ENCODE peak calls at places on chromosomes 2 and 18, in seven cellular contexts. One of them, this sample, is unnamed.

GRCh38 chr2:164903214-164903613 is 52.1 kb downstream of the SLC38A11 start:
- DNase-seq in MG63: peak
- DNase-seq in fibroblast of pulmonary artery: peak
- DNase-seq in lower lobe of right lung: no peak
- DNase-seq in GM12878: no peak
- DNase-seq in OCI-LY7: no peak
- DNase-seq in esophagus squamous epithelium: no peak
- DNase-seq in this sample: peak

GRCh38 chr2:172701250-172701649 is 34.4 kb upstream of the RAPGEF4 start:
- DNase-seq in MG63: peak
- DNase-seq in fibroblast of pulmonary artery: peak
- DNase-seq in lower lobe of right lung: no peak
- DNase-seq in GM12878: no peak
- DNase-seq in OCI-LY7: no peak
- DNase-seq in esophagus squamous epithelium: no peak
- DNase-seq in this sample: peak

GRCh38 chr2:46984642-46985476 is 69.3 kb upstream of the MCFD2 start:
- DNase-seq in MG63: peak
- DNase-seq in fibroblast of pulmonary artery: peak
- DNase-seq in lower lobe of right lung: peak
- DNase-seq in GM12878: peak
- DNase-seq in OCI-LY7: peak
- DNase-seq in esophagus squamous epithelium: no peak
- DNase-seq in this sample: peak

GRCh38 chr18:31738460-31739407 is 21.9 kb downstream of the SLC25A52 start:
- DNase-seq in MG63: no peak
- DNase-seq in fibroblast of pulmonary artery: no peak
- DNase-seq in lower lobe of right lung: no peak
- DNase-seq in GM12878: no peak
- DNase-seq in OCI-LY7: no peak
- DNase-seq in esophagus squamous epithelium: no peak
- DNase-seq in this sample: no peak

GRCh38 chr18:75201936-75202335 is 7.0 kb downstream of the PTGR3 start:
- DNase-seq in MG63: peak
- DNase-seq in fibroblast of pulmonary artery: no peak
- DNase-seq in lower lobe of right lung: no peak
- DNase-seq in GM12878: no peak
- DNase-seq in OCI-LY7: no peak
- DNase-seq in esophagus squamous epithelium: no peak
- DNase-seq in this sample: no peak

GRCh38 chr18:75247041-75247551 is 36.5 kb downstream of the TSHZ1 start:
- DNase-seq in MG63: peak
- DNase-seq in fibroblast of pulmonary artery: peak
- DNase-seq in lower lobe of right lung: no peak
- DNase-seq in GM12878: no peak
- DNase-seq in OCI-LY7: no peak
- DNase-seq in esophagus squamous epithelium: no peak
- DNase-seq in this sample: peak

GRCh38 chr18:22188551-22189267 is 19.3 kb downstream of the GATA6 start:
- DNase-seq in MG63: no peak
- DNase-seq in fibroblast of pulmonary artery: peak
- DNase-seq in lower lobe of right lung: no peak
- DNase-seq in GM12878: no peak
- DNase-seq in OCI-LY7: no peak
- DNase-seq in esophagus squamous epithelium: no peak
- DNase-seq in this sample: peak

GRCh38 chr2:28201711-28202180 is 190.9 kb upstream of the FOSL2 start:
- DNase-seq in MG63: no peak
- DNase-seq in fibroblast of pulmonary artery: no peak
- DNase-seq in lower lobe of right lung: no peak
- DNase-seq in GM12878: no peak
- DNase-seq in OCI-LY7: no peak
- DNase-seq in esophagus squamous epithelium: no peak
- DNase-seq in this sample: no peak

GRCh38 chr2:106841886-106842645 is 43.9 kb downstream of the ST6GAL2 start:
- DNase-seq in MG63: no peak
- DNase-seq in fibroblast of pulmonary artery: no peak
- DNase-seq in lower lobe of right lung: no peak
- DNase-seq in GM12878: no peak
- DNase-seq in OCI-LY7: no peak
- DNase-seq in esophagus squamous epithelium: no peak
- DNase-seq in this sample: no peak

GRCh38 chr2:168422584-168422983 is 33.5 kb upstream of the CERS6 start:
- DNase-seq in MG63: no peak
- DNase-seq in fibroblast of pulmonary artery: no peak
- DNase-seq in lower lobe of right lung: no peak
- DNase-seq in GM12878: peak
- DNase-seq in OCI-LY7: no peak
- DNase-seq in esophagus squamous epithelium: no peak
- DNase-seq in this sample: no peak

GRCh38 chr2:20103514-20103913 is 52.1 kb upstream of the LAPTM4A start:
- DNase-seq in MG63: no peak
- DNase-seq in fibroblast of pulmonary artery: peak
- DNase-seq in lower lobe of right lung: no peak
- DNase-seq in GM12878: no peak
- DNase-seq in OCI-LY7: no peak
- DNase-seq in esophagus squamous epithelium: no peak
- DNase-seq in this sample: no peak

GRCh38 chr2:66445781-66446177 is 10.9 kb downstream of the MEIS1 start:
- DNase-seq in MG63: no peak
- DNase-seq in fibroblast of pulmonary artery: no peak
- DNase-seq in lower lobe of right lung: peak
- DNase-seq in GM12878: no peak
- DNase-seq in OCI-LY7: no peak
- DNase-seq in esophagus squamous epithelium: no peak
- DNase-seq in this sample: peak

GRCh38 chr2:32937602-32938450 is 8.9 kb upstream of the LTBP1 start:
- DNase-seq in MG63: no peak
- DNase-seq in fibroblast of pulmonary artery: peak
- DNase-seq in lower lobe of right lung: no peak
- DNase-seq in GM12878: no peak
- DNase-seq in OCI-LY7: no peak
- DNase-seq in esophagus squamous epithelium: no peak
- DNase-seq in this sample: peak

GRCh38 chr2:146363731-146364130 is 1481.1 kb upstream of the ACVR2A start:
- DNase-seq in MG63: no peak
- DNase-seq in fibroblast of pulmonary artery: no peak
- DNase-seq in lower lobe of right lung: no peak
- DNase-seq in GM12878: no peak
- DNase-seq in OCI-LY7: no peak
- DNase-seq in esophagus squamous epithelium: no peak
- DNase-seq in this sample: no peak

GRCh38 chr2:129761569-129762021 is 217.9 kb upstream of the RAB6C start:
- DNase-seq in MG63: no peak
- DNase-seq in fibroblast of pulmonary artery: no peak
- DNase-seq in lower lobe of right lung: no peak
- DNase-seq in GM12878: no peak
- DNase-seq in OCI-LY7: no peak
- DNase-seq in esophagus squamous epithelium: no peak
- DNase-seq in this sample: no peak

GRCh38 chr2:125745514-125745913 is 910.4 kb upstream of the GYPC start:
- DNase-seq in MG63: peak
- DNase-seq in fibroblast of pulmonary artery: peak
- DNase-seq in lower lobe of right lung: no peak
- DNase-seq in GM12878: peak
- DNase-seq in OCI-LY7: peak
- DNase-seq in esophagus squamous epithelium: no peak
- DNase-seq in this sample: no peak

GRCh38 chr2:196914867-196915465 is 11.5 kb downstream of the PGAP1 start:
- DNase-seq in MG63: no peak
- DNase-seq in fibroblast of pulmonary artery: no peak
- DNase-seq in lower lobe of right lung: no peak
- DNase-seq in GM12878: peak
- DNase-seq in OCI-LY7: no peak
- DNase-seq in esophagus squamous epithelium: no peak
- DNase-seq in this sample: no peak

GRCh38 chr18:44693030-44693784 is 12.5 kb downstream of the SETBP1 start:
- DNase-seq in MG63: peak
- DNase-seq in fibroblast of pulmonary artery: no peak
- DNase-seq in lower lobe of right lung: no peak
- DNase-seq in GM12878: no peak
- DNase-seq in OCI-LY7: no peak
- DNase-seq in esophagus squamous epithelium: no peak
- DNase-seq in this sample: peak

GRCh38 chr18:58367425-58368140 is 261.3 kb downstream of the ALPK2 start:
- DNase-seq in MG63: no peak
- DNase-seq in fibroblast of pulmonary artery: no peak
- DNase-seq in lower lobe of right lung: no peak
- DNase-seq in GM12878: no peak
- DNase-seq in OCI-LY7: no peak
- DNase-seq in esophagus squamous epithelium: no peak
- DNase-seq in this sample: no peak

GRCh38 chr2:173286153-173286809 is 68.4 kb upstream of the CDCA7 start:
- DNase-seq in MG63: no peak
- DNase-seq in fibroblast of pulmonary artery: no peak
- DNase-seq in lower lobe of right lung: no peak
- DNase-seq in GM12878: peak
- DNase-seq in OCI-LY7: peak
- DNase-seq in esophagus squamous epithelium: no peak
- DNase-seq in this sample: no peak

GRCh38 chr18:42131044-42131939 is 176.3 kb downstream of the PIK3C3 start:
- DNase-seq in MG63: no peak
- DNase-seq in fibroblast of pulmonary artery: no peak
- DNase-seq in lower lobe of right lung: no peak
- DNase-seq in GM12878: no peak
- DNase-seq in OCI-LY7: no peak
- DNase-seq in esophagus squamous epithelium: no peak
- DNase-seq in this sample: no peak

DNA sequence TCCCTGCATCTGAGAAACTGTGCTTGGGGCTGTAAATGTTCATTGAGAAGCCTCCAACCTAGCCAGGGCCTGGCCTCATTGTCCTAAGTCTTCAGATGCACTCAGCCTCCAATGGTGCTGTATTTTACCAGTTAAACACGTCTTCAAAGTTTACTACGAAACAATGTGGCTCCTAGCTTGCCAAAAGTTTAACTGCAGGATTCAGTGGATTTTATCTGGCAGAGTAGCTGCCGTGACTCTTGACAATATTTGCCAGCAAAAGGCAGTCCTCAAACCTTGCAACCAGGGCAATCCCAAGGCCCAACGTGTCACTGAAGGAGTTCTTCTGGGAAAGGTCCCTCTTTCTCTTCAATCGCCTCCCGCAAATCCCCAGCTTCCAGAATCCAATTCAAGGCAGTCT is 1.1 kb downstream of the PID1 start:
- DNase-seq in MG63: peak
- DNase-seq in fibroblast of pulmonary artery: no peak
- DNase-seq in lower lobe of right lung: no peak
- DNase-seq in GM12878: no peak
- DNase-seq in OCI-LY7: no peak
- DNase-seq in esophagus squamous epithelium: no peak
- DNase-seq in this sample: peak
- H3K4me3 ChIP-seq in MG63: peak
- H3K4me3 ChIP-seq in fibroblast of pulmonary artery: peak
- H3K4me3 ChIP-seq in lower lobe of right lung: peak
- H3K4me3 ChIP-seq in GM12878: no peak
- H3K4me3 ChIP-seq in OCI-LY7: no peak
- H3K4me3 ChIP-seq in esophagus squamous epithelium: peak
- H3K4me3 ChIP-seq in this sample: peak

DNA sequence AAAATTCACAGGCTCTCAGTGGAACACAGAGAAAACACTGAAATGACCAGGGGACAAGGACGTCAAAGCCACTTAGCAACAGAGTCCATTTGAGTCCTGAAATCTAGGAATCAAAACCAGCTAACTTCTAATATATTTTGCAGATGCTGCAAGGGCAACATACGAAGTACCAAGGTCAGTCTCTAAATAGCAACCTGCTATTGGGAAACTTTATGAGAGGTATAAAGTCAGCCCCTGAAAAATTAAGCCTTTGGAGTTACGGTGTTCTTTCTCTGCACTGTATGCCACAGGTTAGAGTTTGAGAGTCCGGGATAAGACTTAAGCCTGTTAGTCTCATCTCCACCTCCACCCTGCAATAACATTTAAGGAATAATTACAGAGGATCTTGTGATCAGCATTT is 13.3 kb downstream of the NPC1 start:
- DNase-seq in MG63: no peak
- DNase-seq in fibroblast of pulmonary artery: no peak
- DNase-seq in lower lobe of right lung: no peak
- DNase-seq in GM12878: no peak
- DNase-seq in OCI-LY7: no peak
- DNase-seq in esophagus squamous epithelium: no peak
- DNase-seq in this sample: no peak
- H3K4me3 ChIP-seq in MG63: no peak
- H3K4me3 ChIP-seq in fibroblast of pulmonary artery: no peak
- H3K4me3 ChIP-seq in lower lobe of right lung: no peak
- H3K4me3 ChIP-seq in GM12878: no peak
- H3K4me3 ChIP-seq in OCI-LY7: no peak
- H3K4me3 ChIP-seq in esophagus squamous epithelium: no peak
- H3K4me3 ChIP-seq in this sample: no peak

DNA sequence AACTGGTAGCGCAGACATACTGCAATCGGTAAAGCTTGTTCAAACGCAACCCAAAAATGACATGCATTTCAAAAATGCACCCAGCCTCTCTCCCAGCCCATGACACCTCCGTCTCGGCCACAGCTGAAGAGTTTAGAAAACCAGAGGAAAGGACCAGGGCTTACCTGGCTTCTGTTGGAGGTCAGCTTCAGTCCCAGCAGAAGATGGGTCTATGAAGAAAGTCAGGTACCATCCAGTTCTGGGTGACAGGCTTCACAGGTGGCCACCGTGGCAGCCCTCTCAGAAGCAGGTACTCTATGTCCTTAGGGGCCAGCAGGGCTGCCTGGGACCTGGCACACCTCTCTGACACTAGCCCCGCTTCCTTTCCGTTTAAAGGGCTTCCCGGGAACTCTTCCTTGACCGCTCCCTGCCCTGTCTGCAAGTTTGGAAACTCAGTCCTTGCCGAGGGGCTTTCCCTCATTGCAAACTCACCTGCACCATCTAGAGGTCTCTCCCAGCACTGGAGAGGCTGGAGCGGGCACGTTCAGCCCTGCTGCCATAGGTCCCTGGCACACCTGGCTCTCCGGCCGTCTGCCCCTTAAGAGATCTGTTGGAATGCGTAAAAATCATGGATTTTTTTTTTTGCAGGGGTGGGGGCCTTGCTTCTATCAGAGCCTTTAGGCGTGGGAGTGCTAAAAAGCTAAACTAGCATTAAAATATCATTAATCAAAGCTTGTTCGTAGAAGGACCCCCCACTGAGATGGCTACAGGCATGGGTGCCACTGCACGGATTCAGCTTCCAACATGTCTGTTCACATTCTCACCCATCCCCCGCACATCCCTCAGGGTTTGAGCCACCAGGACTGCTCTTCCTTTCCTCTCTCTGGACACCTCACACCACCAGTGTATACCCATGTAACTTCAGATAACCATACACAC is at the start of gene EDAR:
- DNase-seq in MG63: no peak
- DNase-seq in fibroblast of pulmonary artery: peak
- DNase-seq in lower lobe of right lung: no peak
- DNase-seq in GM12878: no peak
- DNase-seq in OCI-LY7: peak
- DNase-seq in esophagus squamous epithelium: no peak
- DNase-seq in this sample: no peak
- H3K4me3 ChIP-seq in MG63: no peak
- H3K4me3 ChIP-seq in fibroblast of pulmonary artery: no peak
- H3K4me3 ChIP-seq in lower lobe of right lung: peak
- H3K4me3 ChIP-seq in GM12878: no peak
- H3K4me3 ChIP-seq in OCI-LY7: no peak
- H3K4me3 ChIP-seq in esophagus squamous epithelium: peak
- H3K4me3 ChIP-seq in this sample: no peak

GRCh38 chr18:25563346-25563745 is 211.4 kb upstream of the ZNF521 start:
- DNase-seq in MG63: no peak
- DNase-seq in fibroblast of pulmonary artery: no peak
- DNase-seq in lower lobe of right lung: no peak
- DNase-seq in GM12878: no peak
- DNase-seq in OCI-LY7: no peak
- DNase-seq in esophagus squamous epithelium: no peak
- DNase-seq in this sample: no peak
- H3K4me3 ChIP-seq in MG63: no peak
- H3K4me3 ChIP-seq in fibroblast of pulmonary artery: no peak
- H3K4me3 ChIP-seq in lower lobe of right lung: no peak
- H3K4me3 ChIP-seq in GM12878: no peak
- H3K4me3 ChIP-seq in OCI-LY7: no peak
- H3K4me3 ChIP-seq in esophagus squamous epithelium: no peak
- H3K4me3 ChIP-seq in this sample: no peak